ENCODE peak calls at places on chromosomes 4 and X, in nine cellular contexts. Q is left lung, O is H9, J is pancreas, T is MM.1S, N is endodermal cell, R is cardiac muscle cell, Z is prostate gland, M is ovary. V is an unnamed sample. For H3K4me1 and H3K27me3, the result is how much of the 10 kb centered on the place peaks cover.

GRCh38 chrX:85516131-85516530 is 136.7 kb upstream of the POF1B start:
- DNase-seq in T (no peak), O (no peak), J (no peak), Z (no peak), N (no peak), M (no peak), R (no peak), Q (no peak), V (peak)

GRCh38 chr4:124409044-124409443 is 303.5 kb downstream of the ANKRD50 start:
- DNase-seq in J (no peak), O (no peak), M (no peak), N (no peak), Q (no peak), R (no peak), Z (no peak), T (no peak), V (no peak)

GRCh38 chrX:19776753-19777152 is 110.6 kb downstream of the SH3KBP1 start:
- DNase-seq in J (no peak), R (no peak), Q (no peak), N (no peak), O (no peak), Z (no peak), T (peak), M (no peak), V (no peak)

GRCh38 chr4:7487464-7487863 is 52.7 kb upstream of the PSAPL1 start:
- DNase-seq in Q (no peak), N (no peak), M (no peak), Z (no peak), R (no peak), J (no peak), O (no peak), T (no peak), V (no peak)

GRCh38 chr4:8478801-8479744 is 38.5 kb downstream of the TRMT44 start:
- DNase-seq in M (no peak), N (peak), Z (no peak), Q (no peak), O (no peak), J (no peak), T (no peak), R (no peak), V (no peak)

GRCh38 chr4:150080335-150080734 is 2.1 kb downstream of the DCLK2 start:
- DNase-seq in N (no peak), T (no peak), O (no peak), Z (no peak), J (no peak), Q (no peak), R (no peak), M (no peak), V (no peak)

GRCh38 chr4:40729555-40729954 is 20.2 kb upstream of the NSUN7 start:
- DNase-seq in J (no peak), T (no peak), Z (no peak), Q (no peak), M (no peak), R (no peak), O (no peak), N (no peak), V (no peak)

GRCh38 chr4:169342906-169343560 is 72.3 kb upstream of the SH3RF1 start:
- DNase-seq in Q (no peak), J (no peak), T (no peak), N (no peak), M (no peak), Z (no peak), R (no peak), O (no peak), V (no peak)

GRCh38 chr4:182143086-182143821 is 99.9 kb upstream of the TENM3 start:
- DNase-seq in T (no peak), J (no peak), M (no peak), Z (no peak), R (peak), O (no peak), Q (no peak), N (peak), V (peak)

GRCh38 chr4:36414248-36414647 is 132.8 kb downstream of the DTHD1 start:
- DNase-seq in Z (no peak), J (no peak), O (no peak), T (peak), M (no peak), R (no peak), Q (no peak), N (no peak), V (no peak)
- TF ChIP-seq CTCF in Z (peak), J (peak), O (peak), T (peak), M (no peak), R (no peak), Q (no peak), N (peak), V (peak)

DNA sequence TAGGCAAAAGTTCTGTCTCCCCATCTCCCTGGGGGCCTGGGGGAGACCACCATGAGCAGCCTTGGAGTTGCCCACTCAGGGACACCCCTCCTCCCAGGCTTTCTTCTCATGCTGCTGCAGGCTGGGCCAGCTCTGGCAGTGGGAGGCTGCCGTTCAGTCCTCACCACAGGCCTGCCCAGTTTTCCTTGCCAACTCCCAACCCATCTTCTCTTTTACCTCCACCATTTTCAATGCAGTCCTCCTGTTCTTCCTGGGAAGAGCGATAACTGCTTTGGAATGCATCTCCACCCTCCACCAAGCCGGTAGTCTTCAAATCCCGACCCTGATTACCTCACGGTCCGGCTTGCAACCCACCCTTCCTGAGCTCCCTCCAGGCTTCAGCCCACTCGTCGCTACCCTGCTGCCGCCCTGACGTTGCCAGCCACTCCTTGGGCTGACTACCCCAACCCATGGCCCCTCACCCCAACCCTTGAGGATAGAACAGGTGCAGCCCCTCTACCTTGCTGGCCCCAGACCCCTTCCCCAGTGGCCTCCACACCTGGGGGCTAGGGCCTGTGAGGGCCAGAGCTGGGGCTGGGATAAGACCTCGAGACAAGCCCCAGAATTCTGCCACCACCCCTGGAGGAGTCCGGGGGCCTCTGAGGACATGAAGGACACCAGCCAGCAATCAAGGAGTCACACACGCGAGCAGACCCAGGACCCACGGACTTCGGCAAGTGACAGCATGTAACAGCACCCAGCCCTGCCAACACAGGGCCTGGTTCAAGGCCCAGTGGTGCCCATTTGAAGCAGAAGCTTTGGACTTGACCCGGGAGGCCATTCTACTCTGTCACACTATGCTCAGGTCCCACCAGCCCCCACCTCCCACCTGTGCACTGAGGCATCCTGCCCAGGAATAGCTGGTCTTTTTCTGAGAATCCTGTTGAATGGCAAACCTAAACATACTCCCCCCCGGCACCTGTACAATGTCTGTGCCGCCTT is 9.2 kb downstream of the WDR1 start:
- DNase-seq in J (no peak), Q (no peak), T (no peak), O (no peak), Z (no peak), M (no peak), N (no peak), R (no peak), V (no peak)
- H3K4me1 ChIP-seq in J (under half), Q (half or more), T (half or more), O (under half), Z (under half), M (under half), N (under half), R (half or more), V (under half)

DNA sequence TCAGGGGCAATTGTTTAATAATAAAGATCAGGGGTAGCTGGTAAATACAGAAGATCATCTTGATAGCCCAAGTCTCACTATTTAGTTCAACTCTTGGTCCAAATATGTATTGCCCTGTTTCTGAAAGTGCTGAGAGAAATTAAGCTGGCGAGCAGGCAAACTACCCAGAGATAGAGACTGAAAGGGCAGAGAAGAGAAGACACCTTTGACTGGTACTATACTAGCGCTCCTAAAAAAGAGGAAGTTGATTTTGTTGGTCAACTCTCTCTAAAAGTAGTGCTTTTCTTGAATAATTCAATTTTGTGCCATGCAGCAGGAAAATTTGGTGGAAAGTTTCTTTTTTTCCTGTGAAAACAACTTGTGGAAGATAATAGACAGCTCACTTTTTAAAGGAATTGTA is 64.0 kb downstream of the IGSF1 start:
- DNase-seq in Q (no peak), T (no peak), J (no peak), M (no peak), O (no peak), R (no peak), Z (no peak), N (no peak), V (no peak)
- H3K27me3 ChIP-seq in Q (under half), T (under half), J (under half), M (under half), O (under half), R (under half), Z (under half), N (under half), V (under half)

DNA sequence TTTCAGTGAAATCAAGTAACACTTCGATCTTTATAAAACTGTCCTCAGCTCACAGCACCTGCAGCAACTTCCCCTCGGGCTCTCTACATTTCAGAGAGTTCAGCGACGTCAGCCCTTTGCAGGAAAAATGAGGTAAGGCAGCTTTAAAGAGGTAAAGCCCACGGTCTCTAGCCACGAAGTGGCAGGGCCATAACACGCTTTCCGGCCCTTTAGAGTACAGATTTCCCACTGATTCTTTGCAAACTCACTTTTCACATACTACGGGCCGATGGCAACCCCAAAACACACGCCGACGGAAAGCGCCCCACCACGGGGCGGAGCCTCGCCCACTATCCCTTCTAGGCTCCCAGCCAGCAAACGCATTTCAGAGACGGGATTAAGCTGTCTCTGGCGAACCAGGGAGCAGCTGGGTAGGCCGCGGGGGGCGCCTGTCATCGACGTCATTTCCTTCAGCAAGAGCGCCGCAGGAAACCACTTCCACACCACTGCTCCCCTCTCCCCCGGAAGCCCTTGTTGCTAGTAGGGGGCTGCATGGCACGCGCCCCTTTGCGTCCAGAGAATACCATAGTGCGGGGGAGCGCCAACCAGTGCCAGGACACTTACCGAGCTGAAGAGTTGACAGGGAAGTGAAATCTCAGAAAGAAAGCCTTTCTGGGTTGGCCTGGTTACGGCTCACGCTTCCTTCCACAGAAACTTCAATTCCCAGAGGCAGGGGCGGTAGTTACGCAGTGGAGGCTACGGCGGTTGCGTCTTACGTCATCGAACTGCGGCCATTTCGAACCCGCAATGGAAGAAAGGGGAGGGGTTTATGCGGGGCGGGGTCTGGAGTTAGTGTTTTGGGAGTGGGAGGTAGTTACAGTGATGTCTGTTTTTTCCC is at the start of gene TRMT10A:
- DNase-seq in Z (peak), T (peak), M (peak), N (peak), R (peak), J (peak), Q (peak), O (peak), V (peak)
- TF ChIP-seq CTCF in Z (peak), T (no peak), M (peak), N (peak), R (peak), J (peak), Q (no peak), O (no peak), V (peak)

GRCh38 chrX:107751127-107751526 is 24.5 kb downstream of the TSC22D3 start:
- DNase-seq in R (no peak), N (no peak), T (no peak), M (no peak), Z (no peak), J (no peak), O (no peak), Q (no peak), V (no peak)
- H3K4me1 ChIP-seq in R (half or more), N (under half), T (under half), M (under half), Z (under half), J (under half), O (under half), Q (under half), V (under half)

DNA sequence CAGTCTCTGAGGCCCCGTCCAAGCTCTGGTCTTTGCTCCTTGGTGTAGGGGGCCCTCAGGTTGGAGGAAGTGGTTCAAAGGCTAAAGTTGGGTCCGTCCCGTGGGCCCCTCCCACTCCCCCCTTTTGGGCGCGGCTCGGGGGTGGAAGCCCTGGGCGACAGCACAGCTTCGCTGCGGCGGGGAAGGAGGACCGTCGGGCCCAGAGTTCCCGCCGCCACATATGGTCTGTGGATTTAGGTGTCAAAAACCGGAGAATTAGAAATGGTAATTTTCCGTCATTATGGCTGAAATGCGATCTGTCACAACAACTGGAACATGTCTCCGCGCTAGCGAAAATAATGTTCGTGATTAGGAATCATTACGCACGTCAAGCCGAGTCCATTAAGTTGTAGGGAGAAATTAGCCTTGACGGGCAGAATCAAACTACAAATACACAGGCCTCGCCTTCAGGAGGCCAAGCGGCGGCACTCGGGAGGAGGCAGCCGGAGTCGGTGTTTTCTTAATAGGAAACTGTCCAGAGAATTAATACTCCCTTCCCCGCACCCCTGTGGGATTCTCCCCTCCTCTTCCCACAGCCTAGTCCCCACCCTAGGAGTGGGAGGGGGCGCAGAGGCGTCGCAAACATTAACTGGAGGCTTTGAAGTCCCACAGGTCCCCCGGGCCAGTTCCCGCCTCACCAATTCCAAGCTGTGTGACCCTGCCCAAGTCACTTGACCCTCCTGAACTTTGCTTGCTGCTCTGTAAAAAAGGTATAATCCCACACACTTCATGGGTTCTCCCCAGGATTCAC is 15.0 kb downstream of the NKX3-2 start:
- DNase-seq in M (no peak), R (no peak), Q (no peak), J (no peak), N (peak), T (peak), Z (no peak), O (no peak), V (no peak)
- H3K27me3 ChIP-seq in M (under half), R (half or more), Q (half or more), J (under half), N (half or more), T (under half), Z (half or more), O (half or more), V (half or more)

GRCh38 chrX:50680990-50681389 is 133.0 kb downstream of the SHROOM4 start:
- DNase-seq in Q (no peak), N (peak), J (peak), O (no peak), R (no peak), Z (no peak), M (no peak), T (no peak), V (peak)
- TF ChIP-seq CTCF in Q (peak), N (peak), J (peak), O (peak), R (peak), Z (no peak), M (no peak), T (peak), V (peak)

V was measured in foreskin keratinocyte.